ENCODE peak calls at places on chromosomes 7 and 10, in eight cellular contexts. W is IMR-90, K is pancreas, U is mesenchymal stem cell, N is breast epithelium, A is left ventricle myocardium inferior, T is fibroblast of lung, X is colonic mucosa. G is an unnamed sample.

GRCh38 chr10:4183761-4184261 is 398.8 kb upstream of the KLF6 start:
- DNase-seq in X (no peak), N (no peak), U (peak; percentile 86), T (peak; percentile 28), A (no peak), K (no peak), W (peak; percentile 54), G (no peak)

GRCh38 chr10:44970812-44971395 is 7.7 kb downstream of the DEPP1 start:
- DNase-seq in K (no peak), U (no peak), W (no peak), N (no peak), X (no peak), T (no peak), A (no peak), G (peak; percentile 65)

GRCh38 chr7:101784275-101785127 is 32.9 kb upstream of the CUX1 start:
- DNase-seq in A (no peak), K (no peak), X (no peak), T (no peak), N (no peak), U (no peak), W (no peak), G (no peak)

GRCh38 chr10:128414568-128414967 is 288.3 kb upstream of the MKI67 start:
- DNase-seq in W (no peak), A (no peak), T (no peak), U (no peak), K (no peak), X (no peak), N (no peak), G (no peak)

GRCh38 chr7:42407828-42408227 is 170.8 kb upstream of the GLI3 start:
- DNase-seq in T (no peak), K (no peak), W (no peak), A (no peak), N (no peak), U (no peak), X (no peak), G (no peak)

GRCh38 chr7:155215576-155216325 is 81.9 kb upstream of the INSIG1 start:
- DNase-seq in U (no peak), K (no peak), W (no peak), T (no peak), N (peak; percentile 36), X (no peak), A (no peak), G (peak; percentile 10)

GRCh38 chr7:27312820-27313219 is 70.2 kb downstream of the EVX1 start:
- DNase-seq in U (no peak), X (no peak), N (no peak), W (no peak), T (no peak), A (no peak), K (no peak), G (no peak)

GRCh38 chr10:88624840-88625239 is 38.3 kb downstream of the LIPJ start:
- DNase-seq in U (no peak), A (no peak), T (no peak), K (no peak), X (no peak), W (no peak), N (no peak), G (no peak)

GRCh38 chr10:12800302-12800701 is 201.2 kb downstream of the CCDC3 start:
- DNase-seq in K (no peak), T (no peak), W (no peak), N (no peak), U (no peak), X (no peak), A (no peak), G (no peak)

GRCh38 chr10:131703941-131704340 is 196.9 kb upstream of the PPP2R2D start:
- DNase-seq in X (no peak), T (no peak), K (no peak), U (no peak), W (no peak), N (no peak), A (no peak), G (peak; percentile 56)

GRCh38 chr7:141145630-141145982 is 71.7 kb downstream of the TMEM178B start:
- DNase-seq in W (no peak), A (no peak), K (no peak), U (no peak), X (no peak), N (no peak), T (no peak), G (no peak)

GRCh38 chr7:93987297-93987696 is 16.9 kb downstream of the BET1 start:
- DNase-seq in X (no peak), N (no peak), T (no peak), A (no peak), W (no peak), U (no peak), K (no peak), G (no peak)

GRCh38 chr7:140084972-140085371 is 22.2 kb upstream of the PARP12 start:
- DNase-seq in X (no peak), U (no peak), N (no peak), W (no peak), K (no peak), T (no peak), A (peak; percentile 18), G (no peak)

GRCh38 chr10:62183857-62184805 is 84.5 kb downstream of the RTKN2 start:
- DNase-seq in T (no peak), A (no peak), X (no peak), U (no peak), K (no peak), W (no peak), N (no peak), G (no peak)

GRCh38 chr7:10128748-10129147 is 844.9 kb upstream of the PHF14 start:
- DNase-seq in A (no peak), W (no peak), K (no peak), N (no peak), U (peak; percentile 31), T (peak; percentile 3), X (no peak), G (no peak)

GRCh38 chr10:13784067-13784466 is 197.3 kb downstream of the PRPF18 start:
- DNase-seq in K (no peak), U (peak; percentile 67), T (peak; percentile 50), X (no peak), A (no peak), W (peak; percentile 64), N (no peak), G (no peak)

GRCh38 chr7:11427686-11428273 is 404.2 kb downstream of the THSD7A start:
- DNase-seq in T (peak; percentile 63), W (peak; percentile 56), K (peak; percentile 13), A (no peak), N (no peak), X (no peak), U (peak; percentile 68), G (no peak)

GRCh38 chr10:104259999-104260774 is 5.5 kb downstream of the GSTO1 start:
- DNase-seq in N (no peak), U (peak; percentile 91), W (peak; percentile 35), T (peak; percentile 22), A (no peak), K (no peak), X (no peak), G (no peak)

GRCh38 chr10:122140941-122141623 is 130.0 kb upstream of the BTBD16 start:
- DNase-seq in K (peak; percentile 73), X (peak; percentile 59), A (peak; percentile 93), U (peak; percentile 96), T (peak; percentile 92), N (peak; percentile 74), W (peak; percentile 94), G (peak; percentile 95)

GRCh38 chr7:143492799-143493568 is 15.3 kb downstream of the TAS2R41 start:
- DNase-seq in K (no peak), W (peak; percentile 36), U (peak; percentile 37), T (peak; percentile 59), X (no peak), A (no peak), N (no peak), G (no peak)

GRCh38 chr7:143494622-143495021 is 16.9 kb downstream of the TAS2R41 start:
- DNase-seq in U (no peak), T (peak; percentile 20), W (peak; percentile 45), N (no peak), X (no peak), K (no peak), A (no peak), G (no peak)

GRCh38 chr7:143493755-143494154 is 16.1 kb downstream of the TAS2R41 start:
- DNase-seq in X (no peak), N (no peak), A (no peak), K (no peak), T (no peak), U (no peak), W (no peak), G (no peak)

GRCh38 chr7:143497008-143497795 is 19.5 kb downstream of the TAS2R41 start:
- DNase-seq in K (no peak), X (no peak), A (no peak), U (no peak), N (no peak), T (no peak), W (no peak), G (no peak)

GRCh38 chr7:143495806-143496672 is 18.4 kb downstream of the TAS2R41 start:
- DNase-seq in U (no peak), W (no peak), A (no peak), X (no peak), N (no peak), T (no peak), K (no peak), G (no peak)
- H3K27ac ChIP-seq in U (no peak overlapping the region), W (no peak overlapping the region), A (no peak overlapping the region), X (no peak overlapping the region), N (no peak overlapping the region), T (no peak overlapping the region), K (no peak overlapping the region), G (no peak overlapping the region)

DNA sequence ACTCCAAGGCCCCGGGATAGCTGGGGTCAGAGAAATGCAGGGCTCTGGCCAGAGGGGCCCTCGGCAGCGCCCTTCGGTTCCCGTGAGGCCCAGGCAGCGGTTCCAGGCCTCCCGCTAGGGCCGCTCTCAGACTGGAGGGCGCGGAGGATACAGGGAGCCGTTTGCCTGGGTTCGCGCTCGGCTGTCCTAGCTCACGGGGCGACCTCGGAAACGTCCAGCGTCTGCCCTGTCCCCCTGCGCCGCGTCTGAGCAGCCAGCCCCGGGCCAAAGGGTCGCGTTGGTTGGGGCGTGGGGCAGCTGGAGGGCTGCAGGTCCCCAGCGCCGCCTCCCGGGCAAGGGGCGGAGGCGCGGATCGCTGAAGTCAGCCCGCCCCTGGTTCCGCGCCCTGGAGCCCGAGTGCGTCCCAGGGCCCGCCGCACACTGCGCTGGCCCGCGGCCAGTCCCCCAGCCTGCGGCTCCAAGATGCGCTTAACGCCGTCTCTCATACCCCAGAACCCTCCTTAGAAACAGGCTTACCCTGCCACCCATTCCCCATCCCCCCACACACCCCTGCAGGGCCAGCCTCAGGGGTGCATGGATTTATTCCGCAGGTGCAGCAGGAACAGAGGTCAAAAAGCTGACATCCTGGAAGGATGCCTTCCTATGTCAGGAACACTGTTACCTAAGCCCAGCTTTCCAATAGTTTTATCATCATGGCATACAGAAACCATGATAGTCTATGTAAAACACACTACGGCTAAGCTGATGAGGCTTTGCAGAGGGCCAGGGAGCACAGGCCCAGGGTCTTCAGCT is 22.1 kb upstream of the OPN4 start:
- DNase-seq in W (no peak), N (no peak), K (no peak), U (peak; percentile 46), A (peak; percentile 58), X (no peak), T (peak; percentile 29), G (no peak)
- H3K4me3 ChIP-seq in W (no peak overlapping the region), N (peak overlapping the region; percentile 27), K (no peak overlapping the region), U (peak overlapping the region; percentile 71), A (peak overlapping the region; percentile 61), X (peak overlapping the region; percentile 24), T (peak overlapping the region; percentile 12), G (no peak overlapping the region)

GRCh38 chr7:8433477-8434289 is at the start of gene NXPH1:
- DNase-seq in U (peak; percentile 21), K (peak; percentile 25), A (no peak), W (no peak), T (no peak), N (no peak), X (no peak), G (no peak)
- H3K27me3 ChIP-seq in U (peaks cover 72% of the 10 kb centered on the region), K (peaks cover 22% of the 10 kb centered on the region), A (peaks cover 100% of the 10 kb centered on the region), W (peaks cover 1% of the 10 kb centered on the region), T (no peaks in the 10 kb centered on the region), N (peaks cover 71% of the 10 kb centered on the region), X (peaks cover 40% of the 10 kb centered on the region), G (no peaks in the 10 kb centered on the region)

GRCh38 chr7:67251986-67252558 is 255.4 kb downstream of the TYW1 start:
- DNase-seq in K (no peak), A (no peak), X (no peak), U (no peak), W (no peak), N (no peak), T (peak; percentile 13), G (no peak)
- H3K27ac ChIP-seq in K (no peak overlapping the region), A (no peak overlapping the region), X (no peak overlapping the region), U (no peak overlapping the region), W (no peak overlapping the region), N (no peak overlapping the region), T (no peak overlapping the region), G (no peak overlapping the region)